ENCODE peak calls at places on chromosomes 16 and 17, in five cellular contexts. One of them, this sample, is unnamed. For H3K4me1, the result is how much of the 10 kb centered on the place peaks cover.

GRCh38 chr17:82963104-82963950 is 116.1 kb upstream of the METRNL start:
- DNase-seq in body of pancreas: peak
- DNase-seq in lower lobe of right lung: peak
- DNase-seq in hepatocyte: peak
- DNase-seq in cardiac muscle cell: peak
- DNase-seq in this sample: peak

GRCh38 chr17:1638171-1638583 is 7.4 kb downstream of the SCARF1 start:
- DNase-seq in cardiac muscle cell: no peak
- DNase-seq in body of pancreas: no peak
- DNase-seq in hepatocyte: no peak
- DNase-seq in lower lobe of right lung: no peak
- DNase-seq in this sample: peak

GRCh38 chr17:66717680-66718079 is 117.2 kb upstream of the CACNG5 start:
- DNase-seq in lower lobe of right lung: no peak
- DNase-seq in cardiac muscle cell: no peak
- DNase-seq in hepatocyte: peak
- DNase-seq in body of pancreas: peak
- DNase-seq in this sample: peak

GRCh38 chr16:3536851-3537250 is 36.0 kb downstream of the CLUAP1 start:
- DNase-seq in lower lobe of right lung: no peak
- DNase-seq in body of pancreas: no peak
- DNase-seq in cardiac muscle cell: no peak
- DNase-seq in hepatocyte: no peak
- DNase-seq in this sample: no peak

GRCh38 chr16:79257958-79258490 is 342.5 kb downstream of the MAF start:
- DNase-seq in body of pancreas: no peak
- DNase-seq in lower lobe of right lung: no peak
- DNase-seq in cardiac muscle cell: no peak
- DNase-seq in hepatocyte: no peak
- DNase-seq in this sample: no peak

GRCh38 chr16:74567901-74568300 is 39.0 kb downstream of the GLG1 start:
- DNase-seq in cardiac muscle cell: no peak
- DNase-seq in body of pancreas: no peak
- DNase-seq in hepatocyte: no peak
- DNase-seq in lower lobe of right lung: no peak
- DNase-seq in this sample: no peak

GRCh38 chr17:69501591-69502468 is 87.3 kb downstream of the MAP2K6 start:
- DNase-seq in lower lobe of right lung: no peak
- DNase-seq in hepatocyte: peak
- DNase-seq in cardiac muscle cell: peak
- DNase-seq in body of pancreas: peak
- DNase-seq in this sample: peak

GRCh38 chr17:78896091-78896833 is 6.7 kb downstream of the CEP295NL start:
- DNase-seq in lower lobe of right lung: no peak
- DNase-seq in cardiac muscle cell: no peak
- DNase-seq in hepatocyte: no peak
- DNase-seq in body of pancreas: no peak
- DNase-seq in this sample: no peak

GRCh38 chr17:69363488-69364210 is 36.7 kb upstream of the ABCA5 start:
- DNase-seq in body of pancreas: no peak
- DNase-seq in hepatocyte: no peak
- DNase-seq in cardiac muscle cell: no peak
- DNase-seq in lower lobe of right lung: no peak
- DNase-seq in this sample: no peak

GRCh38 chr17:10628756-10629155 is 28.4 kb downstream of the MYH3 start:
- DNase-seq in hepatocyte: no peak
- DNase-seq in lower lobe of right lung: no peak
- DNase-seq in body of pancreas: no peak
- DNase-seq in cardiac muscle cell: no peak
- DNase-seq in this sample: peak

GRCh38 chr17:66397486-66397885 is 95.1 kb downstream of the PRKCA start:
- DNase-seq in lower lobe of right lung: no peak
- DNase-seq in body of pancreas: no peak
- DNase-seq in cardiac muscle cell: no peak
- DNase-seq in hepatocyte: no peak
- DNase-seq in this sample: no peak

GRCh38 chr17:78687125-78687524 is 94.9 kb downstream of the CYTH1 start:
- DNase-seq in hepatocyte: no peak
- DNase-seq in lower lobe of right lung: no peak
- DNase-seq in cardiac muscle cell: no peak
- DNase-seq in body of pancreas: no peak
- DNase-seq in this sample: no peak

GRCh38 chr17:60857521-60857920 is 179.9 kb downstream of the BCAS3 start:
- DNase-seq in hepatocyte: no peak
- DNase-seq in body of pancreas: no peak
- DNase-seq in cardiac muscle cell: no peak
- DNase-seq in lower lobe of right lung: no peak
- DNase-seq in this sample: no peak

GRCh38 chr17:49414622-49415350 is at the start of gene PHB1:
- DNase-seq in cardiac muscle cell: peak
- DNase-seq in lower lobe of right lung: peak
- DNase-seq in hepatocyte: peak
- DNase-seq in body of pancreas: peak
- DNase-seq in this sample: peak

GRCh38 chr17:60601443-60602384 is 1.7 kb downstream of the PPM1D start:
- DNase-seq in body of pancreas: peak
- DNase-seq in lower lobe of right lung: no peak
- DNase-seq in hepatocyte: peak
- DNase-seq in cardiac muscle cell: peak
- DNase-seq in this sample: peak

GRCh38 chr17:81036128-81036891 is 1.4 kb downstream of the BAIAP2 start:
- DNase-seq in hepatocyte: no peak
- DNase-seq in cardiac muscle cell: no peak
- DNase-seq in lower lobe of right lung: peak
- DNase-seq in body of pancreas: no peak
- DNase-seq in this sample: no peak

GRCh38 chr16:56013962-56014552 is 138.9 kb upstream of the CES5A start:
- DNase-seq in lower lobe of right lung: peak
- DNase-seq in body of pancreas: peak
- DNase-seq in hepatocyte: peak
- DNase-seq in cardiac muscle cell: peak
- DNase-seq in this sample: peak

GRCh38 chr16:30523768-30524574 is 2.4 kb downstream of the ZNF768 start:
- DNase-seq in cardiac muscle cell: peak
- DNase-seq in hepatocyte: no peak
- DNase-seq in body of pancreas: peak
- DNase-seq in lower lobe of right lung: no peak
- DNase-seq in this sample: no peak

GRCh38 chr17:3658784-3659449 is 9.5 kb downstream of the TAX1BP3 start:
- DNase-seq in body of pancreas: no peak
- DNase-seq in lower lobe of right lung: no peak
- DNase-seq in cardiac muscle cell: no peak
- DNase-seq in hepatocyte: no peak
- DNase-seq in this sample: peak

GRCh38 chr17:48550313-48551205 is 5.7 kb upstream of the HOXB2 start:
- DNase-seq in hepatocyte: no peak
- DNase-seq in lower lobe of right lung: no peak
- DNase-seq in body of pancreas: no peak
- DNase-seq in cardiac muscle cell: no peak
- DNase-seq in this sample: peak

GRCh38 chr17:57938061-57938502 is 17.1 kb downstream of the CUEDC1 start:
- DNase-seq in lower lobe of right lung: no peak
- DNase-seq in body of pancreas: no peak
- DNase-seq in cardiac muscle cell: no peak
- DNase-seq in hepatocyte: peak
- DNase-seq in this sample: no peak

GRCh38 chr16:70804153-70804728 is 3.3 kb upstream of the VAC14 start:
- DNase-seq in hepatocyte: no peak
- DNase-seq in cardiac muscle cell: peak
- DNase-seq in lower lobe of right lung: no peak
- DNase-seq in body of pancreas: no peak
- DNase-seq in this sample: peak

GRCh38 chr16:52499061-52499460 is 47.9 kb downstream of the TOX3 start:
- DNase-seq in lower lobe of right lung: no peak
- DNase-seq in body of pancreas: no peak
- DNase-seq in cardiac muscle cell: no peak
- DNase-seq in hepatocyte: no peak
- DNase-seq in this sample: no peak

GRCh38 chr16:1906052-1906845 is 12.0 kb downstream of the HS3ST6 start:
- DNase-seq in cardiac muscle cell: no peak
- DNase-seq in lower lobe of right lung: no peak
- DNase-seq in body of pancreas: no peak
- DNase-seq in hepatocyte: no peak
- DNase-seq in this sample: no peak

GRCh38 chr17:78185981-78186688 is 717 bp downstream of the TK1 start:
- DNase-seq in cardiac muscle cell: no peak
- DNase-seq in hepatocyte: no peak
- DNase-seq in body of pancreas: no peak
- DNase-seq in lower lobe of right lung: peak
- DNase-seq in this sample: peak

GRCh38 chr16:67562526-67562917 is at the start of gene CTCF:
- DNase-seq in body of pancreas: peak
- DNase-seq in cardiac muscle cell: peak
- DNase-seq in hepatocyte: peak
- DNase-seq in lower lobe of right lung: peak
- DNase-seq in this sample: no peak
- H3K4me1 ChIP-seq in body of pancreas: under half
- H3K4me1 ChIP-seq in cardiac muscle cell: under half
- H3K4me1 ChIP-seq in hepatocyte: under half
- H3K4me1 ChIP-seq in lower lobe of right lung: under half
- H3K4me1 ChIP-seq in this sample: under half

GRCh38 chr16:89828870-89829629 is 775 bp downstream of the SPIRE2 start:
- DNase-seq in hepatocyte: no peak
- DNase-seq in body of pancreas: peak
- DNase-seq in cardiac muscle cell: no peak
- DNase-seq in lower lobe of right lung: no peak
- DNase-seq in this sample: no peak

GRCh38 chr16:89826531-89827382 is 1.5 kb upstream of the SPIRE2 start:
- DNase-seq in hepatocyte: no peak
- DNase-seq in lower lobe of right lung: no peak
- DNase-seq in body of pancreas: no peak
- DNase-seq in cardiac muscle cell: peak
- DNase-seq in this sample: no peak

GRCh38 chr16:89828199-89828869 is at the start of gene SPIRE2:
- DNase-seq in body of pancreas: peak
- DNase-seq in lower lobe of right lung: peak
- DNase-seq in cardiac muscle cell: peak
- DNase-seq in hepatocyte: peak
- DNase-seq in this sample: peak

GRCh38 chr16:89829630-89830437 is 1.6 kb downstream of the SPIRE2 start:
- DNase-seq in body of pancreas: no peak
- DNase-seq in lower lobe of right lung: no peak
- DNase-seq in hepatocyte: no peak
- DNase-seq in cardiac muscle cell: no peak
- DNase-seq in this sample: no peak

DNA sequence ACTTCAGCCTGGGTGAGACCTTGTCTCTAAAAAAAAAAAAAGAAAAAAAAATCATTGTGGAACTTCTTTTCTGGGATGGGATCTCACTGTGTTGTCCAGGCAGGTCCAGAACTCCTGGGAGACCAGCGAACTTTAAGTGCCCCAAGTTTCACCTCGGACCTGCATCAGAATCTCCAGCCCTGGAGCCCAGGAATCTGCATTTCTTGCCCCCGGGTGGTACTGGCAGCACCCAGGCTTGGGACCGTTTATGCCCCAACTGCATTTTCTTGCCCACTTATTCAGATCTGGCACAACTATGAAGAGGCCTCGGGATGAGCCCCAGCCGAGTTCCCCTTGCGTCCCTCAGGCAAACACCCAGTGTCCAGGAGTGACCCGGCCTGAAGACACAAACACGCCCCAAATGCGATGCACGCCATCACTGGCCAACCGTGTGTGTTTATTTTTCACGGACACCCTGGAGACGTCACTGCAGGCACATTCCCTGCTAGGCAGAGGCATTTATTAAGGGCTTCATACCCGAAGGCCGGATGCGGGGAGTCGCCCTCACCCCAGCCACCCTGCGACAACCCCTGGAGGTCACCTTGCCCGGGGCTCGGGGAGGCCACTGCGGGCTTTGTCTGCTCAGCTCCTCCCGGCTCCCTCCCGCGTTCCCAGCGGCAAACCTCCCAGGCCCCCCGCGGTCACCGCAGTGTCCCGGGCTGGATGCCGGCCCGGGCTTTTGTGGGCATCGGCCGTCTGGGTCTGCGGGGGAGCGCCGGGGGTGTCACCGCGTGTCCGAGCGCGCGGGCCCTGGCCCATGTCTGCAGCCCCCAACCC is 684 bp upstream of the SPIRE2 start:
- DNase-seq in lower lobe of right lung: peak
- DNase-seq in cardiac muscle cell: peak
- DNase-seq in hepatocyte: peak
- DNase-seq in body of pancreas: peak
- DNase-seq in this sample: peak
- H3K4me3 ChIP-seq in lower lobe of right lung: peak
- H3K4me3 ChIP-seq in cardiac muscle cell: peak
- H3K4me3 ChIP-seq in hepatocyte: peak
- H3K4me3 ChIP-seq in body of pancreas: peak
- H3K4me3 ChIP-seq in this sample: peak

GRCh38 chr17:7580631-7581554 is 1.5 kb downstream of the CD68 start:
- DNase-seq in hepatocyte: no peak
- DNase-seq in cardiac muscle cell: no peak
- DNase-seq in body of pancreas: no peak
- DNase-seq in lower lobe of right lung: no peak
- DNase-seq in this sample: peak
- H3K4me1 ChIP-seq in hepatocyte: under half
- H3K4me1 ChIP-seq in cardiac muscle cell: under half
- H3K4me1 ChIP-seq in body of pancreas: half or more
- H3K4me1 ChIP-seq in lower lobe of right lung: half or more
- H3K4me1 ChIP-seq in this sample: under half

GRCh38 chr17:76076765-76077581 is 2.0 kb upstream of the ZACN start:
- DNase-seq in cardiac muscle cell: no peak
- DNase-seq in lower lobe of right lung: no peak
- DNase-seq in body of pancreas: no peak
- DNase-seq in hepatocyte: no peak
- DNase-seq in this sample: peak

GRCh38 chr17:76077582-76078110 is 1.3 kb upstream of the ZACN start:
- DNase-seq in cardiac muscle cell: no peak
- DNase-seq in body of pancreas: peak
- DNase-seq in lower lobe of right lung: no peak
- DNase-seq in hepatocyte: no peak
- DNase-seq in this sample: peak

GRCh38 chr17:76075364-76076099 is 951 bp downstream of the GALR2 start:
- DNase-seq in cardiac muscle cell: no peak
- DNase-seq in hepatocyte: no peak
- DNase-seq in lower lobe of right lung: no peak
- DNase-seq in body of pancreas: no peak
- DNase-seq in this sample: peak

GRCh38 chr17:76074390-76075363 is at the start of gene GALR2:
- DNase-seq in lower lobe of right lung: no peak
- DNase-seq in cardiac muscle cell: no peak
- DNase-seq in body of pancreas: no peak
- DNase-seq in hepatocyte: peak
- DNase-seq in this sample: peak

DNA sequence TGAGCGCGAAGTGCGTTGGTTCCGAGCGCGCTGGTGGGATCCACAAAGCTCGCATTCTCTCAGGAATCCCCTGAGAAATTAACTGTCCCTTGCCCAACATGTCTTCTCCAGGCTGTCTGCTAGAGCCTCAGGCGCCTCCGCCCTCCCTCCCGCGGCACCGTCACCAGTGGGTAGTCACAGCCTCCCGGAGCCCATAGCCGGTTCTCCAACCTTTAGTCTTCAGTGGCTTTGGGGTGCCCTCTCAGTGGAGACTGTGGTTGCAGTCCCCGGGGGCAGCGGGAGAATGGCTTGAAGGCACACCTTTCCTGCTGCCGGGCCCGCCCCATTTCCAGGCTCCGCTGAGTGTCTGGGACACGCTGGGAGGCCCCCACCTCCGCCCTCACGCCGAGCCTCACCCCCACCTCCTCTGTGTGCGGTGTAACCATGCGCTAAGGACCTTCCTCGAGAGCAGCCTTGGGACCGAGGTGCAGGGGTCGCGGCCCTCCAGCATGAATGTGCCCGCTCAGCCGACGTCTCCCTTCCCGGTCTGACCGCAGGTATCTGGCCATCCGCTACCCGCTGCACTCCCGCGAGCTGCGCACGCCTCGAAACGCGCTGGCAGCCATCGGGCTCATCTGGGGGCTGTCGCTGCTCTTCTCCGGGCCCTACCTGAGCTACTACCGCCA is 1.7 kb downstream of the GALR2 start:
- DNase-seq in lower lobe of right lung: no peak
- DNase-seq in hepatocyte: no peak
- DNase-seq in cardiac muscle cell: no peak
- DNase-seq in body of pancreas: no peak
- DNase-seq in this sample: peak
- H3K4me3 ChIP-seq in lower lobe of right lung: no peak
- H3K4me3 ChIP-seq in hepatocyte: no peak
- H3K4me3 ChIP-seq in cardiac muscle cell: no peak
- H3K4me3 ChIP-seq in body of pancreas: no peak
- H3K4me3 ChIP-seq in this sample: peak